ENCODE peak calls at places on chromosomes 7 and 10, in eight cellular contexts. N is RCC 7860; D is NCI-H1092; E is neural crest cell; L is transverse colon; Q is Panc1; F is NCI-H345; I is CD4-positive, alpha-beta T cell. G is an unnamed sample.

GRCh38 chr7:151089893-151090730 is 3.8 kb downstream of the AGAP3 start:
- DNase-seq in N (no peak), D (no peak), E (no peak), L (no peak), Q (no peak), F (no peak), I (no peak), G (no peak)

GRCh38 chr7:77687747-77688144 is 8.5 kb upstream of the RSBN1L start:
- DNase-seq in N (no peak), D (no peak), E (no peak), L (no peak), Q (no peak), F (no peak), I (no peak), G (no peak)

GRCh38 chr10:34721201-34721840 is 93.8 kb downstream of the PARD3 start:
- DNase-seq in N (peak), D (no peak), E (no peak), L (no peak), Q (no peak), F (no peak), I (no peak), G (peak)

GRCh38 chr10:52729259-52730104 is 43.1 kb downstream of the MBL2 start:
- DNase-seq in N (peak), D (no peak), E (no peak), L (no peak), Q (peak), F (peak), I (no peak), G (peak)

GRCh38 chr10:70348228-70348850 is 34.1 kb downstream of the LRRC20 start:
- DNase-seq in N (peak), D (no peak), E (no peak), L (no peak), Q (no peak), F (no peak), I (no peak), G (peak)

GRCh38 chr7:101589052-101589451 is 40.0 kb downstream of the MYL10 start:
- DNase-seq in N (no peak), D (no peak), E (no peak), L (no peak), Q (no peak), F (no peak), I (no peak), G (no peak)

GRCh38 chr10:106819490-106819889 is 345.0 kb downstream of the SORCS1 start:
- DNase-seq in N (no peak), D (no peak), E (no peak), L (no peak), Q (no peak), F (no peak), I (no peak), G (no peak)

GRCh38 chr7:41346878-41347277 is 356.0 kb downstream of the INHBA start:
- DNase-seq in N (no peak), D (no peak), E (no peak), L (no peak), Q (no peak), F (no peak), I (no peak), G (no peak)

GRCh38 chr7:158740013-158740656 is 35.5 kb upstream of the NCAPG2 start:
- DNase-seq in N (peak), D (no peak), E (no peak), L (peak), Q (no peak), F (no peak), I (no peak), G (no peak)

GRCh38 chr7:43569424-43569823 is 13.5 kb upstream of the STK17A start:
- DNase-seq in N (peak), D (no peak), E (no peak), L (no peak), Q (no peak), F (no peak), I (no peak), G (peak)